ENCODE peak calls at places on chromosomes 16 and 17, in four cellular contexts. One of them, this sample, is unnamed. For H3K4me1, the result is how much of the 10 kb centered on the place peaks cover.

GRCh38 chr17:63830904-63831491 is 3.5 kb upstream of the FTSJ3 start:
- DNase-seq in mammary epithelial cell: no peak
- DNase-seq in psoas muscle: no peak
- DNase-seq in hepatocyte: no peak
- DNase-seq in this sample: no peak

GRCh38 chr16:3736116-3736515 is 18.8 kb upstream of the TRAP1 start:
- DNase-seq in hepatocyte: no peak
- DNase-seq in psoas muscle: no peak
- DNase-seq in mammary epithelial cell: no peak
- DNase-seq in this sample: no peak

GRCh38 chr16:31477220-31478216 is 5.4 kb upstream of the SLC5A2 start:
- DNase-seq in psoas muscle: peak
- DNase-seq in hepatocyte: peak
- DNase-seq in mammary epithelial cell: no peak
- DNase-seq in this sample: peak

GRCh38 chr17:13775450-13775849 is 173.7 kb upstream of the HS3ST3A1 start:
- DNase-seq in hepatocyte: no peak
- DNase-seq in mammary epithelial cell: peak
- DNase-seq in psoas muscle: no peak
- DNase-seq in this sample: no peak

GRCh38 chr16:77788196-77789084 is at the start of gene VAT1L:
- DNase-seq in psoas muscle: no peak
- DNase-seq in hepatocyte: peak
- DNase-seq in mammary epithelial cell: peak
- DNase-seq in this sample: no peak

GRCh38 chr17:50013079-50013478 is 18.1 kb upstream of the DLX3 start:
- DNase-seq in hepatocyte: no peak
- DNase-seq in psoas muscle: no peak
- DNase-seq in mammary epithelial cell: no peak
- DNase-seq in this sample: no peak

GRCh38 chr17:33267279-33267790 is 25.8 kb downstream of the ASIC2 start:
- DNase-seq in mammary epithelial cell: peak
- DNase-seq in hepatocyte: no peak
- DNase-seq in psoas muscle: no peak
- DNase-seq in this sample: no peak

GRCh38 chr17:77470800-77471733 is 330.3 kb downstream of the SEC14L1 start:
- DNase-seq in psoas muscle: peak
- DNase-seq in hepatocyte: peak
- DNase-seq in mammary epithelial cell: no peak
- DNase-seq in this sample: no peak

GRCh38 chr17:74240637-74241036 is 27.3 kb downstream of the TTYH2 start:
- DNase-seq in mammary epithelial cell: no peak
- DNase-seq in psoas muscle: no peak
- DNase-seq in hepatocyte: peak
- DNase-seq in this sample: no peak

GRCh38 chr16:31377210-31377903 is 15.8 kb upstream of the ITGAD start:
- DNase-seq in psoas muscle: peak
- DNase-seq in mammary epithelial cell: no peak
- DNase-seq in hepatocyte: no peak
- DNase-seq in this sample: no peak

GRCh38 chr17:44279586-44280344 is 11.8 kb upstream of the SLC4A1 start:
- DNase-seq in psoas muscle: peak
- DNase-seq in mammary epithelial cell: peak
- DNase-seq in hepatocyte: peak
- DNase-seq in this sample: peak

GRCh38 chr16:4625617-4626159 is 1.1 kb downstream of the MGRN1 start:
- DNase-seq in mammary epithelial cell: no peak
- DNase-seq in hepatocyte: no peak
- DNase-seq in psoas muscle: no peak
- DNase-seq in this sample: no peak

GRCh38 chr16:66946541-66946940 is 11.2 kb downstream of the CES2 start:
- DNase-seq in mammary epithelial cell: no peak
- DNase-seq in psoas muscle: no peak
- DNase-seq in hepatocyte: no peak
- DNase-seq in this sample: no peak

GRCh38 chr17:44200478-44201155 is 933 bp upstream of the ATXN7L3 start:
- DNase-seq in mammary epithelial cell: no peak
- DNase-seq in psoas muscle: no peak
- DNase-seq in hepatocyte: peak
- DNase-seq in this sample: no peak

GRCh38 chr17:6862822-6863221 is 31.3 kb upstream of the TEKT1 start:
- DNase-seq in hepatocyte: no peak
- DNase-seq in psoas muscle: no peak
- DNase-seq in mammary epithelial cell: peak
- DNase-seq in this sample: no peak

GRCh38 chr17:55038291-55038690 is 69.7 kb downstream of the STXBP4 start:
- DNase-seq in mammary epithelial cell: no peak
- DNase-seq in psoas muscle: no peak
- DNase-seq in hepatocyte: no peak
- DNase-seq in this sample: no peak

GRCh38 chr17:6509295-6509771 is 47.0 kb downstream of the PITPNM3 start:
- DNase-seq in mammary epithelial cell: no peak
- DNase-seq in psoas muscle: no peak
- DNase-seq in hepatocyte: no peak
- DNase-seq in this sample: no peak

GRCh38 chr17:77439382-77440013 is 298.7 kb downstream of the SEC14L1 start:
- DNase-seq in mammary epithelial cell: no peak
- DNase-seq in psoas muscle: no peak
- DNase-seq in hepatocyte: peak
- DNase-seq in this sample: no peak

DNA sequence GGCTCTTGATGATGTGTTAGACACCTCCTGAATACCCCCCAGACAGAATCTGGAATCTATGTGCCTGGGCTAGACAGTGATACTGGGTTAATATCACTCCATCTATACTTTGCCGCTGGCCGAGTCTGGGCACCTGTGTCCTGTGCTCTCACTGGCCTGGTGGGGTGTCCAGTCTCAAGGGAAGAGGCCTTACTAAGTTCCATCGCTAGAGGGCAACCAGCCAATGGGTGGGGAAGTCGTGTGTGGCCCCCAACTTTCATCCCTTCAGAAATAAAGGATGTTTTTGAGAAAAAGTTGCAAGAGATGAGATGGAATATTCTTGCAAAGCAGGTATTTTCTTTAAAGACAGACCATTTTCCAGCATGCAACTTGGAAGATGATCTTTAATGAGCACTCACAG is 1.6 kb upstream of the GLP2R start:
- DNase-seq in mammary epithelial cell: no peak
- DNase-seq in psoas muscle: no peak
- DNase-seq in hepatocyte: no peak
- DNase-seq in this sample: no peak
- TF ChIP-seq CTCF in mammary epithelial cell: peak
- TF ChIP-seq CTCF in psoas muscle: no peak
- TF ChIP-seq CTCF in hepatocyte: no peak
- TF ChIP-seq CTCF in this sample: no peak

GRCh38 chr16:65377131-65377649 is 255.3 kb upstream of the CDH11 start:
- DNase-seq in mammary epithelial cell: peak
- DNase-seq in psoas muscle: no peak
- DNase-seq in hepatocyte: no peak
- DNase-seq in this sample: no peak
- H3K27ac ChIP-seq in mammary epithelial cell: no peak
- H3K27ac ChIP-seq in psoas muscle: no peak
- H3K27ac ChIP-seq in hepatocyte: no peak
- H3K27ac ChIP-seq in this sample: no peak

GRCh38 chr16:50575743-50576142 is 27.5 kb downstream of the NKD1 start:
- DNase-seq in hepatocyte: no peak
- DNase-seq in mammary epithelial cell: no peak
- DNase-seq in psoas muscle: no peak
- DNase-seq in this sample: no peak

GRCh38 chr16:50580180-50580771 is 32.1 kb downstream of the NKD1 start:
- DNase-seq in psoas muscle: no peak
- DNase-seq in hepatocyte: no peak
- DNase-seq in mammary epithelial cell: no peak
- DNase-seq in this sample: no peak

GRCh38 chr16:50574852-50575251 is 26.7 kb downstream of the NKD1 start:
- DNase-seq in psoas muscle: no peak
- DNase-seq in mammary epithelial cell: no peak
- DNase-seq in hepatocyte: peak
- DNase-seq in this sample: no peak

GRCh38 chr16:50576403-50577113 is 28.4 kb downstream of the NKD1 start:
- DNase-seq in hepatocyte: no peak
- DNase-seq in mammary epithelial cell: no peak
- DNase-seq in psoas muscle: no peak
- DNase-seq in this sample: no peak

GRCh38 chr16:50578147-50578546 is 30.0 kb downstream of the NKD1 start:
- DNase-seq in mammary epithelial cell: no peak
- DNase-seq in psoas muscle: no peak
- DNase-seq in hepatocyte: no peak
- DNase-seq in this sample: no peak
- H3K4me1 ChIP-seq in mammary epithelial cell: under half
- H3K4me1 ChIP-seq in psoas muscle: under half
- H3K4me1 ChIP-seq in hepatocyte: under half
- H3K4me1 ChIP-seq in this sample: under half

DNA sequence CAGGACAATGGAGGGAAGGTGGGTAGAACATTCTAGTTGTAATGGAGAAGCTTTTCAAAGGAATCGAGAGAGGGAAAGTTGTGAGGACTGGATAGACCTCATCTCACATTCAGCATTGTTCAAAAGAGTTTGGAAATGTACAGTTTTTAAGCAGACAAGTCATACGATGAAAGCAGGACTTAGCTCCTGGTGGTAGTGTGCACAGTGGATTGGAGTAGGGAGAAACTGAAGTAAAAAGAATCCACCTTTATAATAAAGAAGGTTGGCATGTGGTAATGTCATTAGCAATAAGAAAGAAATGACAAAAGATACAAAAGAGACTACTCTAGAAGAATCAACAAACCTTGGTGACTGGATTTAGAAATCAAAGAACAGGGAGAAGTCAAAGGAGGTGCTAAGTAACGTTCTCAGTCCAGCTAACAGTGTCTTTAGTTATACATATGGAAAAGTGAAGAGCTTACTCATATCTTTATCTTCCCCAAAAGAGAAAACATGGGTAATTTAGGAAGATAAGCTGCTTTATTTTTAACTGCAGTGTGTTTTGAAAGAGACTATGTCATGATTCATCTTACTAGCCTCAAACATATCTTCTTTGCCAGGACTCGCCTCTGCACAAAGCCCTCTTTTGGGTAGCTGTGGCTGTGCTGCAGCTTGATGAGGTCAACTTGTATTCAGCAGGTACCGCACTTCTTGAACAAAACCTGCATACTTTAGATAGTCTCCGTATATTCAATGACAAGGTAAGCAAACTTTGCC is 18.7 kb upstream of the EVI2A start:
- DNase-seq in psoas muscle: no peak
- DNase-seq in mammary epithelial cell: peak
- DNase-seq in hepatocyte: no peak
- DNase-seq in this sample: no peak
- TF ChIP-seq CTCF in psoas muscle: no peak
- TF ChIP-seq CTCF in mammary epithelial cell: no peak
- TF ChIP-seq CTCF in hepatocyte: no peak
- TF ChIP-seq CTCF in this sample: no peak

This sample was measured in lung.